ENCODE peak calls at places on chromosome 4, in eight cellular contexts. O, A, J, F, T, E, Q and C are unnamed samples.

GRCh38 chr4:1994935-1995334 is 13.8 kb downstream of the NELFA start:
- DNase-seq in O (no peak), A (no peak), J (no peak), F (no peak), T (no peak), E (no peak), Q (no peak), C (no peak)

GRCh38 chr4:109811707-109812106 is 3.9 kb upstream of the GAR1 start:
- DNase-seq in O (no peak), A (no peak), J (no peak), F (no peak), T (no peak), E (no peak), Q (no peak), C (no peak)

GRCh38 chr4:105989411-105990242 is 94.4 kb downstream of the NPNT start:
- DNase-seq in O (no peak), A (no peak), J (no peak), F (no peak), T (no peak), E (no peak), Q (no peak), C (no peak)

GRCh38 chr4:104457308-104457981 is 37.2 kb downstream of the CXXC4 start:
- DNase-seq in O (no peak), A (no peak), J (no peak), F (no peak), T (no peak), E (no peak), Q (no peak), C (no peak)

GRCh38 chr4:153152453-153153338 is 51.5 kb upstream of the TRIM2 start:
- DNase-seq in O (peak), A (peak), J (peak), F (peak), T (peak), E (peak), Q (no peak), C (no peak)

GRCh38 chr4:68599150-68599549 is 23.0 kb upstream of the UGT2B17 start:
- DNase-seq in O (no peak), A (no peak), J (no peak), F (no peak), T (no peak), E (no peak), Q (no peak), C (no peak)

GRCh38 chr4:110982486-110982885 is 359.6 kb upstream of the PITX2 start:
- DNase-seq in O (peak), A (no peak), J (no peak), F (no peak), T (no peak), E (no peak), Q (no peak), C (no peak)

GRCh38 chr4:89724716-89725115 is 112.2 kb downstream of the SNCA start:
- DNase-seq in O (peak), A (no peak), J (no peak), F (peak), T (peak), E (no peak), Q (no peak), C (no peak)

GRCh38 chr4:164847967-164848649 is 28.9 kb upstream of the APELA start:
- DNase-seq in O (no peak), A (no peak), J (no peak), F (no peak), T (no peak), E (no peak), Q (no peak), C (no peak)

GRCh38 chr4:180449395-180449956 is 1793.7 kb upstream of the TENM3 start:
- DNase-seq in O (no peak), A (peak), J (no peak), F (peak), T (peak), E (no peak), Q (no peak), C (no peak)

GRCh38 chr4:136329042-136329662 is 1203.1 kb downstream of the PCDH18 start:
- DNase-seq in O (no peak), A (no peak), J (no peak), F (no peak), T (peak), E (no peak), Q (no peak), C (no peak)

GRCh38 chr4:90840828-90841227 is 713.6 kb downstream of the CCSER1 start:
- DNase-seq in O (no peak), A (no peak), J (no peak), F (no peak), T (no peak), E (no peak), Q (no peak), C (no peak)

GRCh38 chr4:75948822-75949444 is 8.1 kb upstream of the NAAA start:
- DNase-seq in O (no peak), A (no peak), J (no peak), F (no peak), T (no peak), E (no peak), Q (no peak), C (no peak)

GRCh38 chr4:79913581-79913980 is 159.4 kb downstream of the ANTXR2 start:
- DNase-seq in O (peak), A (no peak), J (no peak), F (peak), T (peak), E (no peak), Q (no peak), C (no peak)

GRCh38 chr4:15765910-15766703 is 12.0 kb upstream of the CD38 start:
- DNase-seq in O (no peak), A (no peak), J (no peak), F (no peak), T (no peak), E (no peak), Q (no peak), C (no peak)

GRCh38 chr4:162959056-162959455 is 207.6 kb downstream of the NAF1 start:
- DNase-seq in O (no peak), A (no peak), J (no peak), F (peak), T (no peak), E (no peak), Q (no peak), C (no peak)

GRCh38 chr4:101163936-101164335 is 183.4 kb downstream of the PPP3CA start:
- DNase-seq in O (peak), A (no peak), J (no peak), F (no peak), T (peak), E (no peak), Q (no peak), C (no peak)

GRCh38 chr4:151486166-151486565 is 77.2 kb downstream of the FHIP1A start:
- DNase-seq in O (peak), A (no peak), J (no peak), F (peak), T (no peak), E (no peak), Q (no peak), C (no peak)

GRCh38 chr4:153114771-153115321 is 89.4 kb upstream of the TRIM2 start:
- DNase-seq in O (peak), A (no peak), J (no peak), F (peak), T (peak), E (no peak), Q (no peak), C (no peak)

GRCh38 chr4:71270901-71271300 is 67.9 kb upstream of the SLC4A4 start:
- DNase-seq in O (no peak), A (peak), J (no peak), F (peak), T (peak), E (no peak), Q (no peak), C (no peak)

GRCh38 chr4:16626945-16627344 is 271.5 kb downstream of the LDB2 start:
- DNase-seq in O (peak), A (no peak), J (no peak), F (peak), T (peak), E (no peak), Q (no peak), C (no peak)

GRCh38 chr4:100061835-100062234 is 111.8 kb upstream of the H2AZ1 start:
- DNase-seq in O (no peak), A (no peak), J (no peak), F (peak), T (no peak), E (no peak), Q (no peak), C (no peak)

GRCh38 chr4:24690436-24690835 is 104.9 kb upstream of the SOD3 start:
- DNase-seq in O (peak), A (no peak), J (no peak), F (peak), T (peak), E (no peak), Q (no peak), C (no peak)

GRCh38 chr4:28883211-28883610 is 1837.0 kb upstream of the PCDH7 start:
- DNase-seq in O (no peak), A (no peak), J (no peak), F (no peak), T (no peak), E (no peak), Q (no peak), C (no peak)

GRCh38 chr4:9952415-9952950 is 68.8 kb downstream of the SLC2A9 start:
- DNase-seq in O (no peak), A (no peak), J (no peak), F (peak), T (no peak), E (no peak), Q (no peak), C (no peak)

GRCh38 chr4:179353791-179354190 is 1911.6 kb upstream of the AGA start:
- DNase-seq in O (no peak), A (no peak), J (no peak), F (no peak), T (peak), E (no peak), Q (no peak), C (no peak)

GRCh38 chr4:26284536-26284935 is 36.3 kb upstream of the RBPJ start:
- DNase-seq in O (no peak), A (no peak), J (no peak), F (no peak), T (no peak), E (no peak), Q (no peak), C (no peak)

GRCh38 chr4:188971125-188971524 is 831.9 kb downstream of the TRIML1 start:
- DNase-seq in O (peak), A (no peak), J (no peak), F (no peak), T (peak), E (no peak), Q (no peak), C (no peak)

GRCh38 chr4:186029731-186030421 is 39.1 kb upstream of the TLR3 start:
- DNase-seq in O (peak), A (peak), J (peak), F (peak), T (peak), E (peak), Q (peak), C (no peak)

GRCh38 chr4:850323-850945 is 24.5 kb upstream of the CPLX1 start:
- DNase-seq in O (no peak), A (no peak), J (peak), F (no peak), T (no peak), E (no peak), Q (no peak), C (no peak)

GRCh38 chr4:119490335-119490734 is 138.3 kb downstream of the PDE5A start:
- DNase-seq in O (peak), A (no peak), J (no peak), F (peak), T (peak), E (no peak), Q (no peak), C (no peak)
- TF ChIP-seq CTCF in O (peak), A (peak), J (peak), F (peak), T (peak), E (peak), Q (no peak), C (no peak)

GRCh38 chr4:113293673-113294072 is 244.2 kb downstream of the ANK2 start:
- DNase-seq in O (peak), A (no peak), J (no peak), F (peak), T (no peak), E (no peak), Q (no peak), C (no peak)
- H3K4me3 ChIP-seq in O (peak), A (no peak), J (no peak), F (no peak), T (peak), E (peak), Q (peak), C (peak)

GRCh38 chr4:44725861-44726820 is at the start of gene GNPDA2:
- DNase-seq in O (peak), A (peak), J (peak), F (peak), T (peak), E (peak), Q (peak), C (no peak)
- TF ChIP-seq CTCF in O (peak), A (peak), J (no peak), F (peak), T (peak), E (no peak), Q (no peak), C (no peak)

GRCh38 chr4:139552908-139553307 is 3.1 kb downstream of the SETD7 start:
- DNase-seq in O (no peak), A (no peak), J (no peak), F (no peak), T (no peak), E (peak), Q (no peak), C (no peak)
- H3K4me3 ChIP-seq in O (no peak), A (no peak), J (no peak), F (no peak), T (no peak), E (peak), Q (no peak), C (no peak)

GRCh38 chr4:157045507-157046127 is 30.3 kb upstream of the GLRB start:
- DNase-seq in O (peak), A (peak), J (no peak), F (peak), T (peak), E (no peak), Q (peak), C (no peak)

GRCh38 chr4:157048248-157048647 is 27.7 kb upstream of the GLRB start:
- DNase-seq in O (peak), A (no peak), J (no peak), F (peak), T (peak), E (peak), Q (peak), C (no peak)

GRCh38 chr4:157040380-157040779 is 35.6 kb upstream of the GLRB start:
- DNase-seq in O (no peak), A (no peak), J (no peak), F (no peak), T (no peak), E (no peak), Q (no peak), C (no peak)

DNA sequence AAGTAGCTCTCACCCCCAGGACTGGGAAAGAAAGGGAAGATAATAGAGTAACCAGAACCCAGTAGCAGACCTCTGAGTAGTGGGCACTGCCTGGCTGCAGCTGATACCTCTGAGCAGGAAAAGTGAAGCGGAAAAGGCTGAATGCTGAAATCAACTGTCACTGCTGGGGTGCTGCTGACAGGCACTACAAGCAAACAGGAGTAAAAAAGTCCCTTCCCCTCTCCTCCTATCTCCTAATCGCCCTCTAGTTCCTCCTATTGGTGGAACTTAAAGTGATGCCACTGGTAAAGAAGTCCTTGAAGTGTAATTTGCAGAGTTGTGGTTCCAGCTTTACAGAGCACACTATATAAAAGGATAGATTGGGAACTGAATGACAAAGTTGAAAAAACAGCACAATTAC is 32.8 kb upstream of the GLRB start:
- DNase-seq in O (peak), A (no peak), J (no peak), F (peak), T (peak), E (no peak), Q (no peak), C (no peak)
- TF ChIP-seq CTCF in O (peak), A (no peak), J (no peak), F (peak), T (peak), E (no peak), Q (no peak), C (no peak)

GRCh38 chr4:84866295-84866694 is 100.2 kb downstream of the WDFY3 start:
- DNase-seq in O (no peak), A (no peak), J (no peak), F (no peak), T (no peak), E (no peak), Q (no peak), C (no peak)

GRCh38 chr4:84874619-84875018 is 91.9 kb downstream of the WDFY3 start:
- DNase-seq in O (no peak), A (no peak), J (no peak), F (no peak), T (no peak), E (no peak), Q (no peak), C (no peak)

GRCh38 chr4:84865600-84865999 is 100.9 kb downstream of the WDFY3 start:
- DNase-seq in O (no peak), A (no peak), J (no peak), F (no peak), T (no peak), E (no peak), Q (no peak), C (no peak)

GRCh38 chr4:84875636-84876371 is 90.7 kb downstream of the WDFY3 start:
- DNase-seq in O (no peak), A (no peak), J (no peak), F (peak), T (peak), E (no peak), Q (no peak), C (no peak)

GRCh38 chr4:84870398-84871163 is 95.9 kb downstream of the WDFY3 start:
- DNase-seq in O (peak), A (no peak), J (no peak), F (peak), T (peak), E (no peak), Q (no peak), C (no peak)
- H3K4me3 ChIP-seq in O (no peak), A (no peak), J (no peak), F (no peak), T (no peak), E (no peak), Q (no peak), C (no peak)

GRCh38 chr4:98546910-98547544 is 111.4 kb downstream of the TSPAN5 start:
- DNase-seq in O (peak), A (no peak), J (no peak), F (peak), T (peak), E (no peak), Q (peak), C (no peak)
- TF ChIP-seq CTCF in O (peak), A (no peak), J (no peak), F (peak), T (no peak), E (no peak), Q (no peak), C (no peak)

DNA sequence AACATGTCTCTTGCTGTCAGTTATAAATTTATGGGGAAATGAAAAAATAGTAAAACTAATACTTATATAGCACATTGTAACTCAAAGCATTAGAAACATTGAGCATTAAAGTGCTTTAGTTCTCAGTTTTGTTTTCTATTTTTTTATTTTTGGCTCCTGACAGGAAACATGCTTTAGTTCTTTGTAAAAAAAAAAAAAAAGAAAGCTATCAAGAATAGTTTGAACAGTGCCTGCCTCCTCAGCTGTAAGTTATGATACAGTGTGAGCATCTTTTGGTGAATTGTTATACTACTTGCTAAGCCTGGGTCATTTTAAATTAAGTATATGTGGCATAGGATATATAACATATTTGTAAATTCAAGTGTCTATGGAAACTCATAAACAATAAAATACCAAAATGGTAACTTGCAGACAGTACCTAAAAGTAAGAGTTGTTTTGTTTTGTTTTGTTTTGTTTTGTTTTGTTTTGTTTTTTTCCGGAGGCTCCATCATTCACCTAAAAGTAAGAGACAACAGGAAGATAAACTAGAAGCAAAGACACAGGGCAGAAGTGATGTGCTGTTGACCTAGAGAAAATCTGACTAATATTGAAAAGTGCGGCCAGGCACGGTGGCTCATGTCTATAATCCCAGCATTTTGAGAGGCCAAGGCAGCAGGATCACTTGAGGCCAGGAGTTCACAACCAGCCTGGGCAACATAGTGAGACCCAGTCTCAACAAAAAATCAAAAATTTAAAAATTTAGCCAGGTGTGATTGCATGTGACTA is 5.4 kb upstream of the CENPC start:
- DNase-seq in O (no peak), A (no peak), J (no peak), F (no peak), T (no peak), E (no peak), Q (no peak), C (no peak)
- H3K4me3 ChIP-seq in O (no peak), A (no peak), J (no peak), F (no peak), T (no peak), E (no peak), Q (no peak), C (no peak)

GRCh38 chr4:19304028-19304427 is 947.7 kb upstream of the SLIT2 start:
- DNase-seq in O (no peak), A (no peak), J (no peak), F (no peak), T (peak), E (no peak), Q (no peak), C (no peak)

GRCh38 chr4:19309365-19309764 is 942.3 kb upstream of the SLIT2 start:
- DNase-seq in O (peak), A (no peak), J (no peak), F (peak), T (peak), E (no peak), Q (no peak), C (no peak)
- TF ChIP-seq CTCF in O (peak), A (no peak), J (peak), F (peak), T (peak), E (peak), Q (no peak), C (no peak)

GRCh38 chr4:187602339-187603092 is 393.1 kb upstream of the ZFP42 start:
- DNase-seq in O (peak), A (no peak), J (no peak), F (peak), T (peak), E (no peak), Q (no peak), C (no peak)
- H3K4me3 ChIP-seq in O (peak), A (no peak), J (no peak), F (no peak), T (peak), E (no peak), Q (no peak), C (no peak)